ENCODE peak calls at places on chromosomes 3 and 15, in seven cellular contexts. I is brain microvascular endothelial cell; G is CD8-positive, alpha-beta T cell; T is A673; V is psoas muscle; D is dorsolateral prefrontal cortex; O is neural progenitor cell. A is an unnamed sample.

GRCh38 chr15:63601727-63602185 is 4.6 kb downstream of the FBXL22 start:
- DNase-seq in I (no peak), G (peak; percentile 29), T (no peak), V (no peak), D (no peak), O (no peak), A (no peak)

GRCh38 chr3:59535791-59536221 is 486.0 kb upstream of the CFAP20DC start:
- DNase-seq in I (peak; percentile 22), G (no peak), T (no peak), V (no peak), D (no peak), O (no peak), A (no peak)

GRCh38 chr3:19146685-19147650 is 1.3 kb upstream of the KCNH8 start:
- DNase-seq in I (peak; percentile 49), G (peak; percentile 58), T (peak; percentile 86), V (peak; percentile 51), D (peak; percentile 80), O (peak; percentile 96), A (peak; percentile 29)

GRCh38 chr3:172307143-172307560 is 141.1 kb downstream of the GHSR start:
- DNase-seq in I (peak; percentile 76), G (no peak), T (no peak), V (no peak), D (no peak), O (no peak), A (no peak)

GRCh38 chr3:46143951-46144473 is 64.1 kb downstream of the CCR1 start:
- DNase-seq in I (no peak), G (no peak), T (no peak), V (no peak), D (no peak), O (no peak), A (no peak)

GRCh38 chr3:139559541-139559940 is 20.0 kb upstream of the RBP1 start:
- DNase-seq in I (peak; percentile 42), G (no peak), T (no peak), V (no peak), D (no peak), O (peak; percentile 52), A (no peak)

GRCh38 chr3:60215952-60216351 is 1035.3 kb downstream of the FHIT start:
- DNase-seq in I (no peak), G (no peak), T (no peak), V (no peak), D (no peak), O (no peak), A (no peak)

GRCh38 chr3:131004603-131005002 is 22.0 kb downstream of the ASTE1 start:
- DNase-seq in I (no peak), G (no peak), T (no peak), V (no peak), D (no peak), O (no peak), A (no peak)

GRCh38 chr3:111338059-111338698 is 203.8 kb upstream of the CD96 start:
- DNase-seq in I (peak; percentile 85), G (peak; percentile 44), T (peak; percentile 82), V (no peak), D (no peak), O (peak; percentile 53), A (peak; percentile 2)

GRCh38 chr3:9101286-9101685 is 138.0 kb upstream of the RAD18 start:
- DNase-seq in I (no peak), G (no peak), T (no peak), V (no peak), D (peak; percentile 74), O (peak; percentile 26), A (no peak)

GRCh38 chr3:129087138-129087702 is 26.6 kb downstream of the GP9 start:
- DNase-seq in I (peak; percentile 12), G (no peak), T (no peak), V (no peak), D (no peak), O (no peak), A (no peak)

GRCh38 chr15:31439328-31439727 is 112.7 kb downstream of the KLF13 start:
- DNase-seq in I (no peak), G (no peak), T (no peak), V (no peak), D (no peak), O (peak; percentile 50), A (no peak)

GRCh38 chr3:188153498-188153948 is 434 bp upstream of the LPP start:
- DNase-seq in I (peak; percentile 93), G (no peak), T (peak; percentile 91), V (peak; percentile 81), D (peak; percentile 63), O (peak; percentile 94), A (no peak)

GRCh38 chr3:64766463-64766862 is 78.7 kb upstream of the ADAMTS9 start:
- DNase-seq in I (no peak), G (no peak), T (no peak), V (no peak), D (no peak), O (no peak), A (no peak)

GRCh38 chr15:92733934-92734521 is 78.5 kb upstream of the FAM174B start:
- DNase-seq in I (no peak), G (peak; percentile 19), T (no peak), V (peak; percentile 20), D (peak; percentile 60), O (no peak), A (no peak)

GRCh38 chr3:178436773-178437172 is 99.5 kb upstream of the KCNMB2 start:
- DNase-seq in I (peak; percentile 23), G (no peak), T (peak; percentile 65), V (no peak), D (no peak), O (peak; percentile 37), A (no peak)

GRCh38 chr15:79051941-79052731 is 38.4 kb downstream of the RASGRF1 start:
- DNase-seq in I (no peak), G (no peak), T (no peak), V (no peak), D (no peak), O (no peak), A (no peak)

GRCh38 chr3:136639069-136639468 is 113.1 kb downstream of the STAG1 start:
- DNase-seq in I (no peak), G (no peak), T (no peak), V (no peak), D (no peak), O (no peak), A (no peak)

GRCh38 chr15:73346735-73347312 is 21.9 kb downstream of the HCN4 start:
- DNase-seq in I (peak; percentile 3), G (peak; percentile 61), T (peak; percentile 49), V (peak; percentile 40), D (no peak), O (peak; percentile 90), A (peak; percentile 46)

DNA sequence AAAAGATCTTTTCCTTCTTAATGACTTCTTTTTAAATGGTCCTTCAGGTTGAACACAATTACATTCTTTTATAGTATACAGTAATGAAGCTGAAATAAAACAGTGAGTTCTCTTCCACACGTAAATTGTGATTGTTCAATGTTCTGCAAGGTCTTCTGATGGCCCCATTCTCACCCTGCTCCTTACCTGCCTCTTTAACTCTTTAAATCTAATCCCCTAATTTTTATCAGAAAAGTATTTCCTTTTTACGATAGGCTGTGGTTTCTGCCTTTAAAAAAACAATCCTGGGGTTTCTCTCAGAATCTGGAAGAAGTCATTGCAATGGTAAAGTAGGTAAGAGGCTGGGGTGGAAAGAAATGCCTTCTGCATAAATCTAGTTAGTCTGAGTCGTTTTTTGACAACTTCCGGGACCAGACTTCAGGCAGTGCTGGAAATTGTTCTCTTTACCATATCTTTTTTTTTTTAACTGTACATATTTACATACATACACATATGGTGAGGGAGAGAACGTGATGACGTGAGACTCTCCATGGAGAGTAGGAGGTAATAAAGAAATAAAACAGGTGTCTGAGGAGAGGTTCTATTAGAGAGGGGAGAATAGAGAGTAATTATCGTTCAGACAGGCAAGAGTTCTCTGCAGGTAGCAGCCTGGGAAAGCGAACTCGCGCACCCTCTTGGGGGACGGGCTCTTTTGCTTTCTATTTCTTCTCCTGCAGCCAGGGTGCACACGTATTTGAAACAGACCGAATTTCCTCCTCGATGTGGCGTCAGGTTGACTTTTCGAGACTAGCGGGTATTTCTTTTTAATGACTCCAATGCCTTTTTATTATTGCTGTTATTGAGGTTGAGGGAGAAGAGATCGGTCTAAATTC is at the start of gene SIDT1:
- DNase-seq in I (no peak), G (peak; percentile 73), T (peak; percentile 16), V (no peak), D (no peak), O (peak; percentile 39), A (peak; percentile 60)
- H3K27ac ChIP-seq in I (no peak within 1 kb of the TSS), G (peak within 1 kb of the TSS; percentile 87), T (no peak within 1 kb of the TSS), V (no peak within 1 kb of the TSS), D (peak within 1 kb of the TSS; percentile 83), O (no peak within 1 kb of the TSS), A (peak within 1 kb of the TSS; percentile 94)

DNA sequence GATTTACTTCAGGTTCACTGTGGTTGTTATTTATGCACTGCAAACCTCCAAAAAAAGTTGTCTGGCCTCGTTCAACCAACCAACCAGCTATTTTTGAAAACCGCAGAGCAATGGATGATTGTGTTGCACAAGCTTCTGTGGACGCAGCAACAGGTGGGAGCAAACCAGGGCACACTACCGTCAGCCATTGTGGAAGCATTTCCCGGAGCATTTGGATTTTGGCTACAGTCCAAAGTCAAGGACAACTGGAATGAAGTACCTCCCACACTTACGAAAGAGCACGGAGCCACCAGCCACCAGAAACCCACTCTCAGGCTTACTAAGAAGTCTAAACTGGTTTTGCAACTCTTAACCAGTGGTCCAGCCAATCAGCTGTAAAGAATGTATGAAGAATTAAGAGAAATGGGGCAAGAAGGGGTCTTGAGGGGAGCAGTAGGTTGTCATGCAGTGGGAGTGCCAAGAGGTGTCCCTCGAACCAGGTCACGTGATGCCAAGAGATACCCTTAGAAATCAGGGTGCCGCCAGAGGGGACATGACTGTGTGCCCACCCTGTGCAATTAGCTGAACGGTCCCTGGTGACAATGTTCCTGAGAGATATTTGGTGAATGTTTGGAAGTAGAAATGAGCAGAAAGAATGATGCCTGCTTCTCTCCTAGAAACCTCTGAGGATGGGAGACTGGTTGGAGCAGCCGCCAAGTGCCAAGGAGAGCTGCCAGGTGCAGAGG is 68.9 kb upstream of the PCSK6 start:
- DNase-seq in I (no peak), G (no peak), T (no peak), V (no peak), D (no peak), O (no peak), A (no peak)
- H3K27me3 ChIP-seq in I (no peaks in the 10 kb centered on the region), G (no peaks in the 10 kb centered on the region), T (no peaks in the 10 kb centered on the region), V (no peaks in the 10 kb centered on the region), D (no peaks in the 10 kb centered on the region), O (no peaks in the 10 kb centered on the region), A (no peaks in the 10 kb centered on the region)

GRCh38 chr3:158794936-158795518 is 6.8 kb upstream of the MFSD1 start:
- DNase-seq in I (peak; percentile 41), G (no peak), T (peak; percentile 51), V (no peak), D (no peak), O (peak; percentile 37), A (no peak)
- TF ChIP-seq CTCF in I (peak; percentile 61), G (peak; percentile 50), T (peak; percentile 71), V (peak; percentile 49), D (peak; percentile 50), O (peak; percentile 65), A (peak; percentile 59)

DNA sequence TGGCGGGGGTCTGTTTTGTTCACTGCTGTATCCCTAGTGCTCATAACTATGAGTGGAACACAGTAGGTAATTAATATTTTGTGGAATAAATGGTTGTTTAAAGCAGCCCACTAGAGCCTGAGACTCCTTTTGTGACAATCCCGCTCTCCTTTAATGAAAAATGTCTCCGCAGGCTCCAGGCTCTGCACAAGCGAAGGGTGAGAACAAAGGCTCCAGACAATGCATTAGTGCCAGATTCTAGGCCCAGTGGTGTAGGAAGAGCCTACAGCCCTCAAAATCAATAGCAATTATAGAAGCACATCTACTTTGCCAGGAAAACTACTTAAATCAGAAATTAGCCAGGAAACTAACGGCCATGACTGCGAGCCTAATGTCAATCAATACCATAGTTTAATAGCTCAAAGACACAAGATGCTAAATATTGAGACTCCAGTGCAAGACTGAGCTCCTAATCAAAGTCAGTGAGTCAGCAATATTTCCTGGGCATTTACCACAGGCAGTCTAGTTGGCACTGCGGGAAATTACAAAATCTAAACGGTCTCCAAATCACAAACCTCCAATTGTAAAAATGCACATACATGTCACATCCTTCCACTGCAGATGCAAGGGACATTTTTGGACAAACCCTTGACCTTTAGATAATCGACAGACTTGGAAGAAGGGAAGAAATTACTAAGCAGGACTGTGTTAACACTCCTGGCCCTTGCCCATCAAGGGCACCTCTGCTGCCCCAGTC is 2.3 kb downstream of the ANXA2 start:
- DNase-seq in I (no peak), G (no peak), T (no peak), V (no peak), D (no peak), O (peak; percentile 63), A (no peak)
- H3K27ac ChIP-seq in I (peak overlapping the region; percentile 99), G (no peak overlapping the region), T (peak overlapping the region; percentile 94), V (peak overlapping the region; percentile 93), D (no peak overlapping the region), O (no peak overlapping the region), A (no peak overlapping the region)

A was measured in CD4-positive, alpha-beta T cell.